ENCODE peak calls at places on chromosomes 5 and 9, in four cellular contexts. D is GM06990, F is sigmoid colon, K is BE2C. L is an unnamed sample.

GRCh38 chr9:124452841-124453585 is 2.8 kb downstream of the ADGRD2 start:
- DNase-seq in D (no peak), K (no peak), F (peak), L (no peak)

GRCh38 chr5:155380480-155380879 is 366.9 kb downstream of the KIF4B start:
- DNase-seq in D (no peak), F (no peak), K (no peak), L (no peak)

GRCh38 chr5:139678751-139679750 is 30.9 kb downstream of the CXXC5 start:
- DNase-seq in K (no peak), D (no peak), F (no peak), L (no peak)

GRCh38 chr5:5141625-5142527 is 1.7 kb downstream of the ADAMTS16 start:
- DNase-seq in D (no peak), F (peak), K (peak), L (peak)

GRCh38 chr9:1155602-1156001 is 105.4 kb downstream of the DMRT2 start:
- DNase-seq in F (no peak), D (no peak), K (no peak), L (no peak)

GRCh38 chr5:89942171-89942570 is 467.4 kb downstream of the CETN3 start:
- DNase-seq in F (no peak), K (no peak), D (no peak), L (no peak)

GRCh38 chr9:134225186-134225585 is 60.8 kb upstream of the RNU6ATAC start:
- DNase-seq in F (peak), K (no peak), D (no peak), L (no peak)

GRCh38 chr9:20994486-20994885 is 37.0 kb downstream of the HACD4 start:
- DNase-seq in D (no peak), F (no peak), K (no peak), L (no peak)

GRCh38 chr5:132437604-132438275 is 52.8 kb downstream of the IRF1 start:
- DNase-seq in F (peak), K (no peak), D (peak), L (peak)

GRCh38 chr5:180205936-180206335 is 3.1 kb downstream of the RASGEF1C start:
- DNase-seq in K (no peak), D (no peak), F (no peak), L (no peak)

GRCh38 chr5:118578093-118578492 is 410.3 kb downstream of the DTWD2 start:
- DNase-seq in F (no peak), D (no peak), K (no peak), L (no peak)

GRCh38 chr9:124792976-124793594 is 16.2 kb downstream of the OLFML2A start:
- DNase-seq in D (no peak), F (no peak), K (no peak), L (no peak)

GRCh38 chr9:131841765-131842318 is 102.0 kb upstream of the RAPGEF1 start:
- DNase-seq in F (no peak), D (no peak), K (no peak), L (no peak)

GRCh38 chr9:123049589-123050222 is 16.2 kb downstream of the GPR21 start:
- DNase-seq in F (peak), D (no peak), K (no peak), L (no peak)

GRCh38 chr9:89179535-89179919 is 909 bp upstream of the SHC3 start:
- DNase-seq in F (no peak), D (no peak), K (peak), L (peak)

GRCh38 chr5:139600336-139600949 is 39.3 kb downstream of the UBE2D2 start:
- DNase-seq in F (no peak), D (no peak), K (no peak), L (no peak)

GRCh38 chr9:135584371-135584770 is 22.8 kb downstream of the PAEP start:
- DNase-seq in K (no peak), F (peak), D (no peak), L (no peak)

GRCh38 chr9:108083160-108083559 is 593.6 kb upstream of the KLF4 start:
- DNase-seq in F (no peak), D (no peak), K (peak), L (no peak)

GRCh38 chr5:179865471-179866240 is 7.0 kb upstream of the MRNIP start:
- DNase-seq in D (no peak), K (no peak), F (peak), L (no peak)

GRCh38 chr5:32303755-32304120 is 9.0 kb downstream of the MTMR12 start:
- DNase-seq in D (no peak), K (no peak), F (no peak), L (no peak)

GRCh38 chr5:127754259-127754658 is 51.1 kb downstream of the CCDC192 start:
- DNase-seq in F (no peak), D (no peak), K (no peak), L (no peak)

GRCh38 chr9:88053888-88054501 is 79.7 kb upstream of the CDK20 start:
- DNase-seq in D (no peak), F (no peak), K (no peak), L (no peak)

GRCh38 chr5:127313847-127314473 is 23.4 kb downstream of the MEGF10 start:
- DNase-seq in F (peak), K (peak), D (peak), L (peak)

GRCh38 chr9:137741330-137741729 is 122.5 kb downstream of the EHMT1 start:
- DNase-seq in F (no peak), K (no peak), D (no peak), L (no peak)

GRCh38 chr9:77544491-77545000 is 103.6 kb downstream of the GNA14 start:
- DNase-seq in K (no peak), F (no peak), D (no peak), L (no peak)

GRCh38 chr9:16809912-16810610 is 60.4 kb downstream of the BNC2 start:
- DNase-seq in D (no peak), K (no peak), F (no peak), L (no peak)

GRCh38 chr5:127885176-127885575 is 182.0 kb downstream of the CCDC192 start:
- DNase-seq in D (no peak), F (no peak), K (no peak), L (no peak)

GRCh38 chr9:91199739-91200497 is 161.8 kb downstream of the AUH start:
- DNase-seq in D (no peak), K (no peak), F (no peak), L (no peak)

GRCh38 chr5:14726066-14726838 is 61.7 kb downstream of the OTULIN start:
- DNase-seq in F (no peak), D (no peak), K (no peak), L (no peak)

GRCh38 chr9:124040935-124041816 is 29.6 kb downstream of the LHX2 start:
- DNase-seq in D (peak), F (no peak), K (peak), L (peak)

GRCh38 chr9:72579880-72580570 is 58.6 kb downstream of the TMC1 start:
- DNase-seq in F (no peak), D (no peak), K (no peak), L (no peak)

GRCh38 chr9:136644593-136645342 is 17.9 kb upstream of the EGFL7 start:
- DNase-seq in F (peak), D (peak), K (peak), L (peak)

GRCh38 chr9:4831119-4831518 is 38.4 kb downstream of the RCL1 start:
- DNase-seq in K (no peak), D (no peak), F (no peak), L (no peak)

GRCh38 chr5:169650701-169651331 is 13.7 kb downstream of the DOCK2 start:
- DNase-seq in K (no peak), F (no peak), D (peak), L (no peak)

DNA sequence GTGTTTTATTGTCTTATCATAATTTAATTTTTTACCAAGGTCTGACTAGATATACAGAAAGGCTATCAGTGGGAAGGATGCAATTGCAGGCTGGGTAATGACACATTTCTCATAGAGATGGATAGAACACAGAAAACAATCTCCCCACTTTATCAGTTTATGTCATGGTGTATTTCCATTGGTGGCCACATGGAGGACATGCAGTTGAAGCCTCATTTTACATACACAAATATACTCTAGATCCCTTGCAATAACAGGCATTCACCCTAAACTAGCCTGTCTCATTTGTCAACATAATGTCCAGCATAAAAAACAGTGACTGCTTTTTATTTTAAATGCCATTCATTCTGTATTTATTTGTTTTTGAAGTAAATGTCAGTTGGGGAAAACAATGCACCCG is 526.3 kb downstream of the GABRG2 start:
- DNase-seq in K (peak), F (no peak), D (no peak), L (no peak)
- TF ChIP-seq CTCF in K (peak), F (no peak), D (peak), L (peak)

DNA sequence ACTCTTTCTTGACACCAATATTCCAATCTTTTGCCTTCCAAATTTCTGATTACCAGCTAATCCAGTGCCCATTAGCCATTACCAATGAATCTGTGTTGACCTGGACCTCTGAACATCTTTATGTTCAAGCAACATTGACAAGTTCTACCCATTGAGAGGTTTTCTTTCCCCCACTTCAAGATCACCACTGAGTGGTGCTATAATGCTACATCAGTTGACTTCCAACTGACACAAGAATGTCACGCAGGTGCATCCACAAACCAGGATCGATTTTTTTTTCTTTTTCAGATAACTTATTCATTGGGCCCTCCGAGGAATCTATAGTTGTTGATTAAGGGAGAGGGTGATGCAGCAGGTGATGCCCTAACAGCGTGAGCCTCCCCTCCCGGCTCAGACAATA is 102.6 kb downstream of the SLC1A3 start:
- DNase-seq in F (no peak), K (no peak), D (no peak), L (no peak)
- TF ChIP-seq CTCF in F (no peak), K (no peak), D (no peak), L (no peak)

GRCh38 chr9:112925058-112925641 is 34.5 kb upstream of the SLC46A2 start:
- DNase-seq in K (peak), D (no peak), F (no peak), L (peak)

GRCh38 chr9:112917987-112918362 is 27.3 kb upstream of the SLC46A2 start:
- DNase-seq in F (no peak), D (no peak), K (no peak), L (no peak)

GRCh38 chr9:112917027-112917986 is 26.6 kb upstream of the SLC46A2 start:
- DNase-seq in F (no peak), K (no peak), D (no peak), L (no peak)

GRCh38 chr9:112921549-112921948 is 30.9 kb upstream of the SLC46A2 start:
- DNase-seq in F (no peak), D (no peak), K (peak), L (peak)
- TF ChIP-seq CTCF in F (no peak), D (peak), K (peak), L (peak)

DNA sequence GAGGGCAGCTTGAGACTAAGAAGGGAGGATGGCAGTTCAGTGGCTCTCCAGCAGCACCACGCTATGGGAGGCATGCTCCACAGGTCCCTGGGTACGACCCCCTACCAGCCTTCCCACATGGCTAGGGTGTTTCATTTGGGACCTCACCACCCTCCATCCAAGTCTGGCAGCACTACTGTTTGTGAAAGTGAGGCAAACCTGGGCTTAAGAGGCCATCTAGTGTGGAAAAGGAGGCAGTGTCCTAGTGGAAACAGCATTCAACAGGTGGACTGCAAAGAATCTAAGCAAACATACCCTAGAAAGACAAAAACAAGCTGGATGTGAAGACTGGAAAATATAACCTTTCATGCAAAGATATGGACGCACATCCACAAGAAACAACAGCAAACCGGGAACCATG is 4.8 kb upstream of the C5orf47 start:
- DNase-seq in K (peak), F (no peak), D (no peak), L (no peak)
- TF ChIP-seq CTCF in K (peak), F (no peak), D (peak), L (peak)

GRCh38 chr9:33375238-33375840 is 27.0 kb downstream of the AQP7 start:
- DNase-seq in F (no peak), D (no peak), K (no peak), L (peak)
- TF ChIP-seq CTCF in F (no peak), D (no peak), K (no peak), L (no peak)

L was measured in nephron progenitor cell.